ENCODE peak calls at places on chromosomes 13 and 19, in ten cellular contexts. A is caudate nucleus; I is stimulated activated naive B cell treated with anti-CD40 and anti-IgM and Interleukin-4, amounts not matched to agents 10 μg/mL and 1 μg/mL and 100 μg/mL, for 72 hours; Y is AG04450; X is NCI-H1092 treated with DMSO at 0.1 percent for 48 hours; C is activated naive CD4-positive, alpha-beta T cell treated with anti-CD3 and anti-CD28 coated beads, Interleukin-2, amount 50 U/mL, for 72 hours; R is foreskin keratinocyte; V is uterus; W is GM23338; U is Kasumi-1. E is an unnamed sample.

GRCh38 chr13:84137292-84137691 is 255.0 kb upstream of the SLITRK1 start:
- DNase-seq in A (no peak), I (no peak), Y (no peak), X (no peak), C (no peak), R (no peak), V (no peak), W (no peak), U (peak; percentile 86), E (no peak)

GRCh38 chr13:77386880-77387606 is 60.1 kb upstream of the MYCBP2 start:
- DNase-seq in A (no peak), I (no peak), Y (no peak), X (no peak), C (no peak), R (no peak), V (no peak), W (no peak), U (peak; percentile 80), E (no peak)

GRCh38 chr13:70960841-70961443 is 852.7 kb upstream of the KLHL1 start:
- DNase-seq in A (no peak), I (no peak), Y (no peak), X (peak; percentile 53), C (no peak), R (peak; percentile 11), V (no peak), W (peak; percentile 26), U (peak; percentile 47), E (no peak)

GRCh38 chr13:50691682-50692263 is 151.7 kb downstream of the DLEU7 start:
- DNase-seq in A (no peak), I (no peak), Y (no peak), X (no peak), C (no peak), R (no peak), V (no peak), W (no peak), U (no peak), E (no peak)

GRCh38 chr19:1411255-1412191 is 4.1 kb downstream of the DAZAP1 start:
- DNase-seq in A (peak; percentile 91), I (no peak), Y (no peak), X (no peak), C (no peak), R (no peak), V (no peak), W (no peak), U (no peak), E (peak; percentile 85)

GRCh38 chr19:10113592-10113963 is 2.1 kb downstream of the P2RY11 start:
- DNase-seq in A (no peak), I (no peak), Y (no peak), X (no peak), C (no peak), R (no peak), V (no peak), W (peak; percentile 62), U (no peak), E (no peak)

GRCh38 chr19:35905178-35905727 is 2.8 kb downstream of the TYROBP start:
- DNase-seq in A (no peak), I (no peak), Y (no peak), X (no peak), C (no peak), R (no peak), V (no peak), W (no peak), U (peak; percentile 13), E (no peak)

GRCh38 chr19:15124572-15125231 is 17.5 kb downstream of the SYDE1 start:
- DNase-seq in A (peak; percentile 42), I (peak; percentile 4), Y (no peak), X (no peak), C (no peak), R (peak; percentile 20), V (no peak), W (peak; percentile 87), U (no peak), E (no peak)

GRCh38 chr13:105918842-105919741 is 616.4 kb downstream of the EFNB2 start:
- DNase-seq in A (no peak), I (no peak), Y (no peak), X (no peak), C (no peak), R (peak; percentile 86), V (no peak), W (peak; percentile 27), U (no peak), E (no peak)